ENCODE peak calls at places on chromosome 12, in five cellular contexts. X, C, Y, D and Q are unnamed samples.

GRCh38 chr12:53611304-53611703 is 14.9 kb downstream of the ATF7 start:
- DNase-seq in X (no peak), C (no peak), Y (no peak), D (no peak), Q (no peak)

GRCh38 chr12:121792607-121793500 is 634 bp downstream of the RHOF start:
- DNase-seq in X (no peak), C (peak), Y (no peak), D (no peak), Q (no peak)

GRCh38 chr12:111112699-111113098 is 192.3 kb upstream of the MYL2 start:
- DNase-seq in X (no peak), C (no peak), Y (no peak), D (no peak), Q (no peak)

GRCh38 chr12:116074686-116075085 is 202.8 kb downstream of the MED13L start:
- DNase-seq in X (no peak), C (no peak), Y (no peak), D (no peak), Q (no peak)

GRCh38 chr12:42508913-42509312 is 80.6 kb downstream of the PRICKLE1 start:
- DNase-seq in X (no peak), C (no peak), Y (no peak), D (no peak), Q (no peak)

GRCh38 chr12:49776413-49776812 is 35.1 kb downstream of the TMBIM6 start:
- DNase-seq in X (peak), C (peak), Y (no peak), D (peak), Q (peak)

GRCh38 chr12:106048016-106048415 is 90.7 kb downstream of the NUAK1 start:
- DNase-seq in X (no peak), C (no peak), Y (no peak), D (no peak), Q (no peak)

GRCh38 chr12:65597527-65597926 is 226.8 kb upstream of the HMGA2 start:
- DNase-seq in X (no peak), C (no peak), Y (no peak), D (peak), Q (no peak)

GRCh38 chr12:78793491-78793890 is 71.1 kb upstream of the SYT1 start:
- DNase-seq in X (no peak), C (no peak), Y (no peak), D (no peak), Q (no peak)

GRCh38 chr12:93339695-93340094 is 38.0 kb upstream of the NUDT4 start:
- DNase-seq in X (no peak), C (no peak), Y (no peak), D (no peak), Q (no peak)

GRCh38 chr12:102948941-102949352 is 8.5 kb upstream of the ASCL1 start:
- DNase-seq in X (no peak), C (no peak), Y (peak), D (peak), Q (peak)

GRCh38 chr12:123096159-123096558 is 54.7 kb downstream of the PITPNM2 start:
- DNase-seq in X (no peak), C (no peak), Y (no peak), D (no peak), Q (no peak)

GRCh38 chr12:14216405-14217294 is 148.8 kb upstream of the ATF7IP start:
- DNase-seq in X (no peak), C (no peak), Y (no peak), D (peak), Q (no peak)
- H3K4me3 ChIP-seq in X (peak), C (no peak), Y (peak), D (no peak), Q (no peak)

GRCh38 chr12:6368906-6369525 is 6.3 kb downstream of the SCNN1A start:
- DNase-seq in X (no peak), C (no peak), Y (no peak), D (no peak), Q (no peak)

GRCh38 chr12:6370994-6371754 is 4.2 kb downstream of the SCNN1A start:
- DNase-seq in X (no peak), C (peak), Y (no peak), D (peak), Q (peak)

GRCh38 chr12:6372403-6373003 is 2.9 kb downstream of the SCNN1A start:
- DNase-seq in X (peak), C (peak), Y (no peak), D (peak), Q (peak)

GRCh38 chr12:6369916-6370575 is 5.3 kb downstream of the SCNN1A start:
- DNase-seq in X (no peak), C (no peak), Y (no peak), D (no peak), Q (no peak)

DNA sequence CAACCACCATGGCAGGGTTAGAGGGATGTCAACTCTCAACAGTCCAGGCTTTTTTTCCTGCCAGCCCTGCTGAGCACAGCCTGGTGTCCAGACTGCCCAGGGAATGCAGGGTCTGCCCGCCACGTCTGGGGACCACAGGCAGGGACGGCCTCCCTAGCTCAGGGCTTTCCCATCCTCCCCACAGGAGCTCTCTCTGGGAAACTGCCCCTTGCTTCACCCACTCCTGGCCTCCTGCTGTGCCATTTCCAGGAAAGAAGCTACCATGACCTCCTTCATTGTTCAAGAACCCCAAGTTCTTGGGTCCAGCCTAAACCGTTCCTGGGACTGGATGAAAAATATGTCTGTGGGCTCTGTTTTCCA is 4.8 kb downstream of the SCNN1A start:
- DNase-seq in X (no peak), C (no peak), Y (no peak), D (no peak), Q (no peak)
- H3K4me3 ChIP-seq in X (no peak), C (no peak), Y (no peak), D (no peak), Q (no peak)

GRCh38 chr12:52082026-52082667 is 2.6 kb downstream of the SMIM41 start:
- DNase-seq in X (no peak), C (peak), Y (no peak), D (peak), Q (no peak)

GRCh38 chr12:52081263-52081733 is 1.8 kb downstream of the SMIM41 start:
- DNase-seq in X (no peak), C (no peak), Y (no peak), D (no peak), Q (no peak)

GRCh38 chr12:52080403-52081201 is 1.1 kb downstream of the SMIM41 start:
- DNase-seq in X (no peak), C (no peak), Y (no peak), D (no peak), Q (no peak)

GRCh38 chr12:52078276-52078675 is 1.2 kb upstream of the SMIM41 start:
- DNase-seq in X (no peak), C (no peak), Y (no peak), D (no peak), Q (no peak)

DNA sequence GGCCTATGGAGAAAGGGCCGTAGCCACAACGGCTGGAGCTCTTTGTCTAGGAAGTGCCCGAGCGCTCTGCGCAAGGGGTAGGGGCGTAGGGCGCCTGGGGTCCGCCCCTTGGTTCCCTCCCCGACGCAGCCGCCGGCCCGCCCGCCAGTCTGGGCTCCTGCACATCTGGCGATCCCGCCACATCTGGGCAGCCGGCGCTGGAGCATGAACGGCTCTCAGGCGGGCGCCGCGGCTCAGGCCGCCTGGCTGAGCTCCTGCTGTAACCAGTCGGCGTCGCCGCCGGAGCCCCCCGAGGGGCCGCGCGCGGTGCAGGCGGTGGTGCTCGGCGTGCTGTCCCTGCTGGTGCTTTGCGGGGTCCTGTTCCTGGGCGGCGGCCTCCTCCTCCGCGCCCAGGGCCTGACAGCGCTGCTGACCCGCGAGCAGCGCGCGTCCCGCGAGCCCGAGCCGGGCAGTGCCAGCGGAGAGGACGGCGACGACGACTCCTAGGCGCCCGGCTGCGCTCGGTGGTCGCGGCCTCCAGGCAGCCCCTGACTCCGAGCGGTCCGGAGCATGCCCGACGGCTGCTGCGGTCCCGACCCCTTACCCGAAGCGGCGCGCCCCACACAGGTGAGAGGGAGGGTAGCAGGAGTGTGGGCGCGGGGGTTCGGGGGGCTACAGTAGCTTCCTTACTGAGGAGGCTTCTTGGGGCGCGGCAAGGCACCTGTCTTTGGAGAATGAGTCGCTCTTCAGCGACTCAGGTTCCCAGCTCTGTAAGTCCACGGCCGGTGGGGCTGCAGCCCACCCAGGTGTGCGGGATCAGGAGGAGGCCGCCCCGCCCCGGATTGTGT is at the start of gene SMIM41:
- DNase-seq in X (no peak), C (no peak), Y (no peak), D (no peak), Q (no peak)
- H3K4me3 ChIP-seq in X (no peak), C (peak), Y (no peak), D (no peak), Q (no peak)

GRCh38 chr12:25712169-25712568 is 159.1 kb upstream of the LMNTD1 start:
- DNase-seq in X (no peak), C (no peak), Y (no peak), D (no peak), Q (no peak)
- H3K4me3 ChIP-seq in X (no peak), C (no peak), Y (no peak), D (no peak), Q (no peak)

GRCh38 chr12:3888654-3889053 is 15.5 kb upstream of the PARP11 start:
- DNase-seq in X (no peak), C (no peak), Y (no peak), D (no peak), Q (no peak)

GRCh38 chr12:3882396-3882795 is 9.2 kb upstream of the PARP11 start:
- DNase-seq in X (no peak), C (no peak), Y (no peak), D (no peak), Q (no peak)

GRCh38 chr12:3884671-3885070 is 11.5 kb upstream of the PARP11 start:
- DNase-seq in X (no peak), C (no peak), Y (no peak), D (no peak), Q (no peak)

GRCh38 chr12:3882896-3883564 is 9.8 kb upstream of the PARP11 start:
- DNase-seq in X (no peak), C (no peak), Y (no peak), D (peak), Q (no peak)

DNA sequence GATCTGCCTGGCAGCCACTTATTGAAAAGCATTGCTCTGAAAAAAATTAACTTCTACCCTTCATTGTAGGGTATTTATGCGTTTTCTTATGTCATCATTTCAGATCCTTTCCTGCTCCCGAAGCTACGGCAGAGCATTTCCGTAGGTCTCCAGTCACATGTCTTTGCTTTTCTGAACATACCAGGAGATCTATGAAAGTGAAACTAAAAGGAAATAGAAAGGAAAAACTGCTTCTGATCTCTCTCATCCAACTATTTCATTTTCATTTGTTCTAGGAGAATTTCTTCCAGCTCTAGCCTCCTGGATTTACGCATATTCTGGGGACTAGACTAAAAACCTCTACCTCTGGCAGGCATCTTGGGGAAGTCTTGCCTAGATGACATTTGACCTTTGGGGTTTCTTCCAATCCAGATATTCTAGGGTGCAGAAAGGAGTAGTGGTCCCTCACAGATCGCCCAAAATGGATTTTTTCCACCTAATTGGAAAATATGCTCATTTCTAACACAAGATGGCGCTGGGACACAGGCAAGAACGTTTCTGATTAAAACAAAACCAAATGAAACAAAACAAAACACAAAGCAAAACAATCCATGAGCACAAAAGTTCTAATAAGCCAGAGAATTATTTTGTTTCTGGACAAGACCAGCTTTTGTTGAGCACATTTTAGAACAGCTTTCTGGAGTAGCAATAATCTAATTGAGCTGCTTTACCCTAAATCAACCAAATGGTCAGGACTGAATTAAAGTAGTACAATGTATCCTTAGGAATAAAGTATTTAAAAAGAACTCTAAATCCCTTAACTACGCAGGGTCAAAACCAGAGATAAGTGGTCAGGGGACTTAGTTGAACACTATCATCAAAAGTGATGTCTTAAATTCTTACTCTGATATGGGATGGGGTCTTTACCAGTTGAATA is 12.2 kb upstream of the PARP11 start:
- DNase-seq in X (no peak), C (no peak), Y (no peak), D (peak), Q (peak)
- H3K4me3 ChIP-seq in X (peak), C (no peak), Y (no peak), D (no peak), Q (peak)